ENCODE peak calls at places on chromosomes 6 and 20, in six cellular contexts. B is anterior cingulate cortex; Y is ecto neural progenitor cell; X is HFFc6; U is HEK293T; R is stimulated activated CD4-positive, alpha-beta T cell treated with anti-CD3 and anti-CD28 coated beads, Interleukin-15, amount 100 ng/mL, for 1 hour. D is an unnamed sample.

GRCh38 chr6:129248976-129249375 is 366.0 kb downstream of the LAMA2 start:
- DNase-seq in B (no peak), R (no peak), U (no peak), X (no peak), Y (no peak), D (no peak)

GRCh38 chr6:138011413-138011812 is 95.8 kb downstream of the PERP start:
- DNase-seq in R (no peak), B (no peak), U (no peak), X (no peak), Y (no peak), D (no peak)

GRCh38 chr6:158789115-158789917 is 29.9 kb downstream of the EZR start:
- DNase-seq in Y (no peak), X (no peak), U (no peak), B (no peak), R (no peak), D (no peak)

GRCh38 chr6:36330366-36330765 is 6.3 kb downstream of the BNIP5 start:
- DNase-seq in B (no peak), Y (no peak), R (no peak), U (no peak), X (no peak), D (no peak)

GRCh38 chr6:125947581-125947980 is 9.0 kb upstream of the HINT3 start:
- DNase-seq in U (no peak), B (no peak), R (no peak), Y (no peak), X (peak), D (peak)

GRCh38 chr6:10633216-10633615 is 61.2 kb downstream of the C6orf52 start:
- DNase-seq in Y (no peak), X (peak), U (no peak), R (no peak), B (no peak), D (peak)

GRCh38 chr6:139407718-139408222 is 33.3 kb upstream of the CITED2 start:
- DNase-seq in B (no peak), X (peak), Y (no peak), U (no peak), R (no peak), D (peak)

GRCh38 chr6:139081485-139081884 is 52.9 kb downstream of the ABRACL start:
- DNase-seq in U (no peak), R (no peak), B (no peak), Y (no peak), X (no peak), D (no peak)

GRCh38 chr20:40639956-40640355 is 49.1 kb downstream of the MAFB start:
- DNase-seq in R (no peak), X (no peak), Y (no peak), B (no peak), U (no peak), D (no peak)

GRCh38 chr20:20956586-20956985 is 149.6 kb downstream of the LINC00237 start:
- DNase-seq in X (no peak), Y (no peak), B (peak), U (no peak), R (no peak), D (no peak)

GRCh38 chr6:161444464-161444863 is 170.6 kb upstream of the AGPAT4 start:
- DNase-seq in X (no peak), Y (no peak), B (peak), U (no peak), R (no peak), D (no peak)

GRCh38 chr20:62644802-62645496 is 2.6 kb downstream of the SLCO4A1 start:
- DNase-seq in Y (no peak), X (no peak), U (no peak), R (no peak), B (no peak), D (no peak)

D was measured in HCEC 1CT.